ENCODE peak calls at places on chromosomes 2 and 18, in five cellular contexts. One of them, this sample, is unnamed.

GRCh38 chr2:32291746-32292145 is 14.0 kb downstream of the YIPF4 start:
- DNase-seq in H9: no peak
- DNase-seq in IMR-90: no peak
- DNase-seq in mesenchymal stem cell: no peak
- DNase-seq in neuronal stem cell: no peak
- DNase-seq in this sample: no peak

GRCh38 chr2:63814114-63814513 is 27.6 kb upstream of the UGP2 start:
- DNase-seq in H9: no peak
- DNase-seq in IMR-90: peak; percentile 44
- DNase-seq in mesenchymal stem cell: no peak
- DNase-seq in neuronal stem cell: no peak
- DNase-seq in this sample: no peak

GRCh38 chr2:201436141-201436540 is 15.1 kb downstream of the TRAK2 start:
- DNase-seq in H9: no peak
- DNase-seq in IMR-90: no peak
- DNase-seq in mesenchymal stem cell: no peak
- DNase-seq in neuronal stem cell: no peak
- DNase-seq in this sample: no peak

GRCh38 chr18:54149078-54149697 is 75.3 kb downstream of the MBD2 start:
- DNase-seq in H9: no peak
- DNase-seq in IMR-90: peak; percentile 88
- DNase-seq in mesenchymal stem cell: peak; percentile 91
- DNase-seq in neuronal stem cell: no peak
- DNase-seq in this sample: peak; percentile 83

GRCh38 chr18:8744656-8745055 is 39.3 kb downstream of the MTCL1 start:
- DNase-seq in H9: no peak
- DNase-seq in IMR-90: peak; percentile 42
- DNase-seq in mesenchymal stem cell: no peak
- DNase-seq in neuronal stem cell: no peak
- DNase-seq in this sample: no peak

GRCh38 chr2:181810823-181811695 is 80.5 kb upstream of the ITPRID2 start:
- DNase-seq in H9: no peak
- DNase-seq in IMR-90: peak; percentile 93
- DNase-seq in mesenchymal stem cell: peak; percentile 86
- DNase-seq in neuronal stem cell: no peak
- DNase-seq in this sample: peak; percentile 89

GRCh38 chr2:237354930-237355329 is 59.0 kb downstream of the COL6A3 start:
- DNase-seq in H9: no peak
- DNase-seq in IMR-90: peak; percentile 72
- DNase-seq in mesenchymal stem cell: no peak
- DNase-seq in neuronal stem cell: no peak
- DNase-seq in this sample: no peak

GRCh38 chr18:13339653-13340052 is 121.1 kb downstream of the LDLRAD4 start:
- DNase-seq in H9: no peak
- DNase-seq in IMR-90: no peak
- DNase-seq in mesenchymal stem cell: no peak
- DNase-seq in neuronal stem cell: no peak
- DNase-seq in this sample: no peak

GRCh38 chr18:58269931-58270330 is 225.9 kb downstream of the NEDD4L start:
- DNase-seq in H9: no peak
- DNase-seq in IMR-90: no peak
- DNase-seq in mesenchymal stem cell: no peak
- DNase-seq in neuronal stem cell: no peak
- DNase-seq in this sample: no peak

GRCh38 chr2:174931724-174932123 is 73.5 kb downstream of the CHN1 start:
- DNase-seq in H9: no peak
- DNase-seq in IMR-90: peak; percentile 90
- DNase-seq in mesenchymal stem cell: peak; percentile 17
- DNase-seq in neuronal stem cell: no peak
- DNase-seq in this sample: peak; percentile 71

GRCh38 chr2:176997074-176997791 is 215.4 kb upstream of the HNRNPA3 start:
- DNase-seq in H9: no peak
- DNase-seq in IMR-90: peak; percentile 72
- DNase-seq in mesenchymal stem cell: peak; percentile 46
- DNase-seq in neuronal stem cell: no peak
- DNase-seq in this sample: no peak

GRCh38 chr18:31675404-31675803 is 9.0 kb downstream of the B4GALT6 start:
- DNase-seq in H9: no peak
- DNase-seq in IMR-90: no peak
- DNase-seq in mesenchymal stem cell: no peak
- DNase-seq in neuronal stem cell: no peak
- DNase-seq in this sample: no peak

GRCh38 chr2:33230133-33230618 is 246.3 kb upstream of the RASGRP3 start:
- DNase-seq in H9: no peak
- DNase-seq in IMR-90: no peak
- DNase-seq in mesenchymal stem cell: no peak
- DNase-seq in neuronal stem cell: no peak
- DNase-seq in this sample: no peak

GRCh38 chr2:189127756-189128155 is 51.8 kb downstream of the COL5A2 start:
- DNase-seq in H9: no peak
- DNase-seq in IMR-90: no peak
- DNase-seq in mesenchymal stem cell: no peak
- DNase-seq in neuronal stem cell: no peak
- DNase-seq in this sample: no peak

GRCh38 chr2:231563378-231563961 is 29.2 kb upstream of the TEX44 start:
- DNase-seq in H9: peak; percentile 86
- DNase-seq in IMR-90: peak; percentile 57
- DNase-seq in mesenchymal stem cell: peak; percentile 73
- DNase-seq in neuronal stem cell: peak; percentile 51
- DNase-seq in this sample: peak; percentile 85

GRCh38 chr2:30985493-30986292 is 152.5 kb downstream of the GALNT14 start:
- DNase-seq in H9: no peak
- DNase-seq in IMR-90: no peak
- DNase-seq in mesenchymal stem cell: no peak
- DNase-seq in neuronal stem cell: no peak
- DNase-seq in this sample: no peak

GRCh38 chr2:98927059-98927458 is 9.0 kb downstream of the CRACDL start:
- DNase-seq in H9: no peak
- DNase-seq in IMR-90: no peak
- DNase-seq in mesenchymal stem cell: no peak
- DNase-seq in neuronal stem cell: no peak
- DNase-seq in this sample: no peak

GRCh38 chr2:18684202-18685040 is 95.1 kb upstream of the NT5C1B start:
- DNase-seq in H9: no peak
- DNase-seq in IMR-90: peak; percentile 66
- DNase-seq in mesenchymal stem cell: peak; percentile 68
- DNase-seq in neuronal stem cell: no peak
- DNase-seq in this sample: no peak

GRCh38 chr2:220894069-220894468 is 678.0 kb downstream of the EPHA4 start:
- DNase-seq in H9: no peak
- DNase-seq in IMR-90: peak; percentile 34
- DNase-seq in mesenchymal stem cell: no peak
- DNase-seq in neuronal stem cell: no peak
- DNase-seq in this sample: no peak

GRCh38 chr2:200631287-200631686 is 45.5 kb downstream of the AOX1 start:
- DNase-seq in H9: no peak
- DNase-seq in IMR-90: no peak
- DNase-seq in mesenchymal stem cell: no peak
- DNase-seq in neuronal stem cell: no peak
- DNase-seq in this sample: no peak

GRCh38 chr2:238101891-238102841 is 2.0 kb downstream of the ESPNL start:
- DNase-seq in H9: peak; percentile 46
- DNase-seq in IMR-90: no peak
- DNase-seq in mesenchymal stem cell: no peak
- DNase-seq in neuronal stem cell: no peak
- DNase-seq in this sample: peak; percentile 42

GRCh38 chr2:26033270-26033768 is 565 bp upstream of the RAB10 start:
- DNase-seq in H9: no peak
- DNase-seq in IMR-90: peak; percentile 71
- DNase-seq in mesenchymal stem cell: peak; percentile 91
- DNase-seq in neuronal stem cell: peak; percentile 89
- DNase-seq in this sample: peak; percentile 96

GRCh38 chr2:239778861-239779591 is 246.1 kb downstream of the NDUFA10 start:
- DNase-seq in H9: peak; percentile 17
- DNase-seq in IMR-90: no peak
- DNase-seq in mesenchymal stem cell: no peak
- DNase-seq in neuronal stem cell: no peak
- DNase-seq in this sample: no peak
- H2AK5ac ChIP-seq in H9: no peak overlapping the region
- H2AK5ac ChIP-seq in IMR-90: no peak overlapping the region
- H2AK5ac ChIP-seq in mesenchymal stem cell: no peak overlapping the region
- H2AK5ac ChIP-seq in neuronal stem cell: peak overlapping the region; percentile 1
- H2AK5ac ChIP-seq in this sample: no peak overlapping the region

GRCh38 chr18:21181763-21182162 is 60.3 kb upstream of the GREB1L start:
- DNase-seq in H9: no peak
- DNase-seq in IMR-90: no peak
- DNase-seq in mesenchymal stem cell: no peak
- DNase-seq in neuronal stem cell: no peak
- DNase-seq in this sample: no peak
- H3K4ac ChIP-seq in H9: no peak overlapping the region
- H3K4ac ChIP-seq in IMR-90: no peak overlapping the region
- H3K4ac ChIP-seq in mesenchymal stem cell: no peak overlapping the region
- H3K4ac ChIP-seq in neuronal stem cell: no peak overlapping the region
- H3K4ac ChIP-seq in this sample: no peak overlapping the region

GRCh38 chr2:163345795-163346573 is 389.8 kb downstream of the FIGN start:
- DNase-seq in H9: no peak
- DNase-seq in IMR-90: peak; percentile 50
- DNase-seq in mesenchymal stem cell: peak; percentile 72
- DNase-seq in neuronal stem cell: peak; percentile 65
- DNase-seq in this sample: peak; percentile 86
- H4K8ac ChIP-seq in H9: no peak overlapping the region
- H4K8ac ChIP-seq in IMR-90: peak overlapping the region; percentile 80
- H4K8ac ChIP-seq in mesenchymal stem cell: no peak overlapping the region
- H4K8ac ChIP-seq in neuronal stem cell: no peak overlapping the region
- H4K8ac ChIP-seq in this sample: no peak overlapping the region

DNA sequence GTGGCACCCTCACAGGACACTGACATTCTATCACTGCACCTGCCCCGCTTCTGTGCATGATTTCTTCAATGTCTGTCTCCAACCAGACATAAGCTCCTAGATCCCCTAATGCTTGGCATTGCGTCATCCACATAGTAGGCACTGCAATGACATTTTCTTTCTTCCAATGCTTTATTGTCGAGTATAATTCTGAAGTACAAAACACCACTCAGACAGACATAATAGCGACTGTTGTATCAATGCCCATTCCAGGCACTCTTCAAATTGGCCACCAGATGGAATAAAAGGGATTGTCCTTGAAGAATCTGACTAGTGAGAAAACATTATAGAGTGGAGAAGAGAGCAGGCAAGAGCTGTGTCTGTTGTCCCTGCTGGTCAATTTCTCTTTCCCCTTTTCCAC is 89.0 kb downstream of the LPIN1 start:
- DNase-seq in H9: no peak
- DNase-seq in IMR-90: no peak
- DNase-seq in mesenchymal stem cell: peak; percentile 24
- DNase-seq in neuronal stem cell: no peak
- DNase-seq in this sample: peak; percentile 7
- H2AK5ac ChIP-seq in H9: no peak overlapping the region
- H2AK5ac ChIP-seq in IMR-90: no peak overlapping the region
- H2AK5ac ChIP-seq in mesenchymal stem cell: no peak overlapping the region
- H2AK5ac ChIP-seq in neuronal stem cell: no peak overlapping the region
- H2AK5ac ChIP-seq in this sample: no peak overlapping the region

GRCh38 chr2:120322329-120322728 is 23.6 kb upstream of the INHBB start:
- DNase-seq in H9: no peak
- DNase-seq in IMR-90: no peak
- DNase-seq in mesenchymal stem cell: no peak
- DNase-seq in neuronal stem cell: no peak
- DNase-seq in this sample: no peak
- H3K4ac ChIP-seq in H9: no peak overlapping the region
- H3K4ac ChIP-seq in IMR-90: no peak overlapping the region
- H3K4ac ChIP-seq in mesenchymal stem cell: no peak overlapping the region
- H3K4ac ChIP-seq in neuronal stem cell: no peak overlapping the region
- H3K4ac ChIP-seq in this sample: no peak overlapping the region

GRCh38 chr2:75609937-75610508 is 36.6 kb upstream of the MRPL19 start:
- DNase-seq in H9: no peak
- DNase-seq in IMR-90: peak; percentile 36
- DNase-seq in mesenchymal stem cell: no peak
- DNase-seq in neuronal stem cell: no peak
- DNase-seq in this sample: no peak

GRCh38 chr2:75606851-75607798 is 39.5 kb upstream of the MRPL19 start:
- DNase-seq in H9: no peak
- DNase-seq in IMR-90: peak; percentile 65
- DNase-seq in mesenchymal stem cell: peak; percentile 98
- DNase-seq in neuronal stem cell: no peak
- DNase-seq in this sample: no peak

GRCh38 chr2:75607988-75608683 is 38.4 kb upstream of the MRPL19 start:
- DNase-seq in H9: peak; percentile 41
- DNase-seq in IMR-90: no peak
- DNase-seq in mesenchymal stem cell: peak; percentile 47
- DNase-seq in neuronal stem cell: peak; percentile 52
- DNase-seq in this sample: peak; percentile 18

GRCh38 chr2:75609334-75609689 is 37.3 kb upstream of the MRPL19 start:
- DNase-seq in H9: no peak
- DNase-seq in IMR-90: no peak
- DNase-seq in mesenchymal stem cell: no peak
- DNase-seq in neuronal stem cell: no peak
- DNase-seq in this sample: no peak

DNA sequence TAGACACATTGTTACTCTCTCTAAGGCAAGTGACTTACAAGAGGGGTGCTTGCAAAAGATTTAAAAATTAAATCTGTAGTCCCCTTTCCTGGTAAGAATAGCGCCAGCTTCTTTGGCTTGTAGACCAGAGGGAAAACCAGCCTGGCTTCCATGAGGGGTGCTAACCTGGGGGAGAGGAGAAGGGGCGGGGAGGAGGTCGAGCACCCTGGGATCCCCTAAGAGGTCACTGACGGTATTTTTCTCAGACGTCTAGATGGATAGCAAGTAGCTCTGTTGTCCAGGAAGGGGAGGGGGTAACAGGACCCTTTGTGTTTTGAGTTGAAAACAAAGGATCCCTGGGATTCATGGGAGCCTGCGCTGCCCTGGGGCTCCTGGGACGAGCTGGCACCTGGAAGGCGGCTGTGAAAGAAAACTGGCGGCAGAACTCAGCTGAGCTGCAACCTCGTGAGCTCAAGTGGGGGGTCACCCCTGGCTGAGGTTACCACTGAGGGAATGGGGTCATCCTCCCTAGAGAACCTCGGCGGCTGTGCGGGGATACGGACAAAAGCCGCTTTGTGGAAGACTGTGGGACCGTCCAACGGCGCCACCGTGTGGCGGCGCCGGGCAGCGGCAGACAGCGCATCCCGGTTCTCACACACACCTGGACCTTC is 37.8 kb upstream of the MRPL19 start:
- DNase-seq in H9: peak; percentile 84
- DNase-seq in IMR-90: peak; percentile 47
- DNase-seq in mesenchymal stem cell: peak; percentile 57
- DNase-seq in neuronal stem cell: peak; percentile 67
- DNase-seq in this sample: peak; percentile 73
- H4K8ac ChIP-seq in H9: no peak overlapping the region
- H4K8ac ChIP-seq in IMR-90: peak overlapping the region; percentile 48
- H4K8ac ChIP-seq in mesenchymal stem cell: peak overlapping the region; percentile 76
- H4K8ac ChIP-seq in neuronal stem cell: no peak overlapping the region
- H4K8ac ChIP-seq in this sample: no peak overlapping the region

DNA sequence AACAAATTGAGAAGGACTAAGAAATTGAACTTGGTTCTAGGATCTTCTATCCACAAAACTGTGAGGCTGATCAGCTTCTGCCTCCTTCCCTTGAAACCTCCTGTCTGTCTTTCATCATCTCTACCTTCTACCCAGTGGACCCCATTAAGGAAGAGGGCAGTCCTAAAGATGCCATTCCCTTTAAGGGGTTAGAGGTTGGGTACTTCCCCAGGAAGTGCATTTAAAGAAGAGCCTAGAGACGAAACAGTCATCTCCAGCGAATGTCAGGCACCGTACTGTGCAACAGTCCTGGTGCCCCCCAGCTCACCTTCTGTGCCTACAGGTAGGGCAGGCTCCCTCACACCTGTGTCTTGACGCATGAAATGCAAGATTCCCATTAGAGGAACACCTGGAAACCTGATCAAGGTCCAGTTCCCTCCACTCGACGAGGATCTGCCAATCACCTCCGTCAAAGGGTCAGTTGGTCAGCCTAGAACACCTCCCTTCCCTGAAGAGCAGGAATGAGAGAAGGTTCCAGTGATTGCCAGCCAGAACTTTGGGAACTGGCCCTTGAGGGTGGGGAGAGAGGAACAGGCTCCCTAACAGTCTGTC is 20.9 kb downstream of the LOXHD1 start:
- DNase-seq in H9: no peak
- DNase-seq in IMR-90: no peak
- DNase-seq in mesenchymal stem cell: no peak
- DNase-seq in neuronal stem cell: no peak
- DNase-seq in this sample: no peak
- H2AK5ac ChIP-seq in H9: no peak overlapping the region
- H2AK5ac ChIP-seq in IMR-90: no peak overlapping the region
- H2AK5ac ChIP-seq in mesenchymal stem cell: no peak overlapping the region
- H2AK5ac ChIP-seq in neuronal stem cell: no peak overlapping the region
- H2AK5ac ChIP-seq in this sample: no peak overlapping the region